ENCODE peak calls at places on chromosomes 13 and 19, in ten cellular contexts. F is omental fat pad, L is left ventricle myocardium inferior, Z is lower leg skin, B is A549, E is heart left ventricle, K is left lung, Q is upper lobe of right lung, C is AG04450, U is fibroblast of the aortic adventitia. J is an unnamed sample.

GRCh38 chr13:112064222-112064621 is 2.7 kb upstream of the SOX1 start:
- DNase-seq in F (no peak), L (no peak), Z (no peak), B (no peak), E (no peak), K (no peak), Q (no peak), C (no peak), U (no peak), J (no peak)

GRCh38 chr19:1599460-1599846 is 5.8 kb downstream of the UQCR11 start:
- DNase-seq in F (no peak), L (no peak), Z (no peak), B (no peak), E (no peak), K (peak), Q (no peak), C (no peak), U (no peak), J (no peak)

GRCh38 chr19:14425696-14426138 is 6.6 kb upstream of the DDX39A start:
- DNase-seq in F (no peak), L (no peak), Z (no peak), B (no peak), E (no peak), K (no peak), Q (no peak), C (peak), U (peak), J (no peak)

GRCh38 chr13:110307697-110308376 is 753 bp downstream of the COL4A2 start:
- DNase-seq in F (no peak), L (no peak), Z (no peak), B (peak), E (no peak), K (peak), Q (no peak), C (no peak), U (peak), J (no peak)

GRCh38 chr19:29971648-29972047 is 29.6 kb downstream of the URI1 start:
- DNase-seq in F (no peak), L (no peak), Z (no peak), B (no peak), E (no peak), K (no peak), Q (no peak), C (no peak), U (no peak), J (no peak)

GRCh38 chr13:40502236-40502635 is 164.2 kb downstream of the FOXO1 start:
- DNase-seq in F (no peak), L (no peak), Z (no peak), B (no peak), E (no peak), K (no peak), Q (no peak), C (no peak), U (peak), J (peak)

GRCh38 chr19:48629599-48630288 is 7.4 kb downstream of the DBP start:
- DNase-seq in F (no peak), L (peak), Z (no peak), B (no peak), E (no peak), K (no peak), Q (peak), C (no peak), U (peak), J (no peak)

GRCh38 chr13:50081106-50081898 is 66.1 kb downstream of the KCNRG start:
- DNase-seq in F (peak), L (peak), Z (peak), B (peak), E (peak), K (peak), Q (peak), C (no peak), U (no peak), J (peak)

GRCh38 chr19:16520074-16520973 is 21.9 kb downstream of the CHERP start:
- DNase-seq in F (no peak), L (no peak), Z (no peak), B (no peak), E (no peak), K (no peak), Q (no peak), C (no peak), U (no peak), J (no peak)

GRCh38 chr13:44578064-44578394 is 1.9 kb upstream of the TSC22D1 start:
- DNase-seq in F (no peak), L (no peak), Z (no peak), B (peak), E (no peak), K (no peak), Q (no peak), C (no peak), U (peak), J (no peak)

GRCh38 chr19:10007366-10007765 is 2.9 kb downstream of the COL5A3 start:
- DNase-seq in F (no peak), L (peak), Z (no peak), B (no peak), E (peak), K (no peak), Q (no peak), C (no peak), U (peak), J (no peak)

GRCh38 chr13:94009696-94010095 is 469.8 kb downstream of the DCT start:
- DNase-seq in F (no peak), L (no peak), Z (no peak), B (no peak), E (no peak), K (no peak), Q (no peak), C (no peak), U (peak), J (no peak)

GRCh38 chr19:1492474-1493006 is 1.6 kb downstream of the REEP6 start:
- DNase-seq in F (no peak), L (no peak), Z (no peak), B (no peak), E (no peak), K (no peak), Q (no peak), C (no peak), U (no peak), J (no peak)

GRCh38 chr13:113586661-113587479 is 2.3 kb downstream of the TFDP1 start:
- DNase-seq in F (no peak), L (no peak), Z (no peak), B (no peak), E (no peak), K (no peak), Q (peak), C (no peak), U (no peak), J (peak)

GRCh38 chr13:40026174-40026585 is 370.7 kb downstream of the COG6 start:
- DNase-seq in F (no peak), L (no peak), Z (no peak), B (no peak), E (no peak), K (no peak), Q (no peak), C (no peak), U (peak), J (no peak)

GRCh38 chr13:63307239-63307638 is 1891.6 kb upstream of the PCDH20 start:
- DNase-seq in F (no peak), L (no peak), Z (no peak), B (no peak), E (no peak), K (no peak), Q (no peak), C (no peak), U (no peak), J (no peak)

GRCh38 chr13:104011505-104012270 is 945.5 kb upstream of the SLC10A2 start:
- DNase-seq in F (no peak), L (no peak), Z (peak), B (no peak), E (no peak), K (no peak), Q (no peak), C (no peak), U (peak), J (no peak)

GRCh38 chr19:1837222-1837565 is 11.1 kb downstream of the REXO1 start:
- DNase-seq in F (no peak), L (no peak), Z (no peak), B (no peak), E (no peak), K (no peak), Q (no peak), C (no peak), U (no peak), J (no peak)

GRCh38 chr13:28754698-28755545 is 36.2 kb upstream of the SLC46A3 start:
- DNase-seq in F (no peak), L (peak), Z (no peak), B (peak), E (peak), K (no peak), Q (no peak), C (no peak), U (peak), J (peak)

GRCh38 chr13:54261856-54262255 is 1233.2 kb downstream of the OLFM4 start:
- DNase-seq in F (no peak), L (no peak), Z (no peak), B (no peak), E (no peak), K (no peak), Q (no peak), C (no peak), U (no peak), J (no peak)

GRCh38 chr13:113105032-113105993 is at the start of gene F7:
- DNase-seq in F (no peak), L (no peak), Z (no peak), B (peak), E (no peak), K (peak), Q (no peak), C (no peak), U (peak), J (no peak)

GRCh38 chr13:50196118-50196517 is 180.9 kb downstream of the KCNRG start:
- DNase-seq in F (no peak), L (no peak), Z (no peak), B (no peak), E (no peak), K (no peak), Q (no peak), C (no peak), U (no peak), J (no peak)

GRCh38 chr19:42315024-42315423 is 1.9 kb downstream of the TMEM145 start:
- DNase-seq in F (no peak), L (no peak), Z (no peak), B (no peak), E (no peak), K (no peak), Q (no peak), C (no peak), U (no peak), J (no peak)

GRCh38 chr13:73166204-73166603 is 107.4 kb downstream of the KLF5 start:
- DNase-seq in F (no peak), L (no peak), Z (no peak), B (no peak), E (no peak), K (no peak), Q (no peak), C (no peak), U (no peak), J (no peak)

GRCh38 chr19:58578430-58578925 is 5.3 kb upstream of the MZF1 start:
- DNase-seq in F (no peak), L (no peak), Z (no peak), B (no peak), E (no peak), K (no peak), Q (no peak), C (no peak), U (no peak), J (peak)

GRCh38 chr13:45728759-45729158 is 26.6 kb downstream of the CBY2 start:
- DNase-seq in F (no peak), L (no peak), Z (no peak), B (peak), E (no peak), K (no peak), Q (no peak), C (no peak), U (no peak), J (no peak)
- TF ChIP-seq CTCF in F (no peak), L (peak), Z (no peak), B (no peak), E (no peak), K (no peak), Q (no peak), C (peak), U (peak), J (peak)

GRCh38 chr19:38834104-38834490 is 2.5 kb upstream of the ECH1 start:
- DNase-seq in F (no peak), L (no peak), Z (no peak), B (no peak), E (no peak), K (no peak), Q (no peak), C (no peak), U (peak), J (no peak)
- TF ChIP-seq CTCF in F (no peak), L (no peak), Z (no peak), B (no peak), E (no peak), K (no peak), Q (no peak), C (no peak), U (no peak), J (no peak)

GRCh38 chr19:33818426-33818825 is 21.8 kb downstream of the KCTD15 start:
- DNase-seq in F (no peak), L (no peak), Z (no peak), B (no peak), E (no peak), K (no peak), Q (peak), C (no peak), U (no peak), J (no peak)

GRCh38 chr19:33823341-33823740 is 26.7 kb downstream of the KCTD15 start:
- DNase-seq in F (no peak), L (no peak), Z (no peak), B (no peak), E (no peak), K (no peak), Q (peak), C (no peak), U (no peak), J (no peak)

GRCh38 chr19:33819496-33819874 is 22.8 kb downstream of the KCTD15 start:
- DNase-seq in F (no peak), L (no peak), Z (no peak), B (no peak), E (no peak), K (no peak), Q (no peak), C (no peak), U (no peak), J (no peak)

GRCh38 chr19:33821871-33822270 is 25.2 kb downstream of the KCTD15 start:
- DNase-seq in F (no peak), L (no peak), Z (no peak), B (no peak), E (no peak), K (no peak), Q (no peak), C (no peak), U (peak), J (no peak)

GRCh38 chr19:33819875-33820781 is 23.5 kb downstream of the KCTD15 start:
- DNase-seq in F (peak), L (peak), Z (peak), B (peak), E (peak), K (peak), Q (peak), C (no peak), U (peak), J (no peak)
- TF ChIP-seq CTCF in F (no peak), L (no peak), Z (no peak), B (peak), E (peak), K (peak), Q (no peak), C (no peak), U (no peak), J (no peak)

GRCh38 chr13:29858231-29858630 is 7.8 kb upstream of the UBL3 start:
- DNase-seq in F (no peak), L (no peak), Z (no peak), B (no peak), E (no peak), K (no peak), Q (no peak), C (no peak), U (no peak), J (no peak)

GRCh38 chr13:29855009-29855408 is 4.6 kb upstream of the UBL3 start:
- DNase-seq in F (no peak), L (no peak), Z (no peak), B (no peak), E (no peak), K (no peak), Q (no peak), C (no peak), U (no peak), J (no peak)

GRCh38 chr13:29853131-29853530 is 2.7 kb upstream of the UBL3 start:
- DNase-seq in F (no peak), L (no peak), Z (no peak), B (no peak), E (no peak), K (no peak), Q (no peak), C (no peak), U (no peak), J (no peak)

GRCh38 chr13:29857089-29857488 is 6.7 kb upstream of the UBL3 start:
- DNase-seq in F (no peak), L (no peak), Z (no peak), B (no peak), E (no peak), K (no peak), Q (no peak), C (no peak), U (no peak), J (no peak)

DNA sequence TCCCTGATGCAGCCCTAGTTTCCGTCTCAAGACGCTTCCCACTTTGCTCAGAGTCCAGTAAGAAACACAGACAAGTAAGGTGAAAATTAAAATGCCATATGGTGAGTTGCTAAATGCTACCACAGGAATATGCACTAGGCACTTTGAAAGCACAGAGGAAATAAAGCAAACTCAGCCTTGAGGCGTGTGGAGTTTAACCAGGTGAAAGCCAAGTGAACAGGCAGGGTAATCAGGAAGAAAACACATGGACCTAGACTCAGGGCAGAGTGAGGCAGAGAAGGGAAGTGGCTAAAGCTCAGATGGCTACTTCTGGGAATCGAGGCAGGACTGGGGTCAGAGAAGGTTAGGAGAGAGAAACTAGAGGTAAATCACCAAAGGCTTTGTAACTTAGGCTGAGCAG is 5.4 kb upstream of the UBL3 start:
- DNase-seq in F (no peak), L (no peak), Z (no peak), B (no peak), E (no peak), K (no peak), Q (no peak), C (no peak), U (no peak), J (no peak)
- TF ChIP-seq CTCF in F (no peak), L (no peak), Z (no peak), B (no peak), E (no peak), K (no peak), Q (no peak), C (no peak), U (no peak), J (no peak)

GRCh38 chr19:19053508-19054314 is 10.1 kb upstream of the SLC25A42 start:
- DNase-seq in F (no peak), L (peak), Z (no peak), B (peak), E (peak), K (peak), Q (peak), C (no peak), U (peak), J (no peak)
- TF ChIP-seq CTCF in F (no peak), L (peak), Z (no peak), B (peak), E (peak), K (peak), Q (peak), C (peak), U (peak), J (peak)

GRCh38 chr13:45607931-45608330 is 7.6 kb downstream of the ERICH6B start:
- DNase-seq in F (no peak), L (no peak), Z (no peak), B (no peak), E (no peak), K (no peak), Q (no peak), C (no peak), U (peak), J (no peak)
- TF ChIP-seq CTCF in F (no peak), L (no peak), Z (no peak), B (no peak), E (no peak), K (no peak), Q (no peak), C (no peak), U (no peak), J (no peak)